ENCODE peak calls at places on chromosomes 16 and 17, in ten cellular contexts. C is Calu3, B is heart left ventricle, Y is WTC11, Q is GM20000, E is nephron progenitor cell, P is neural progenitor cell, G is GM10248, L is glutamatergic neuron, A is psoas muscle. U is an unnamed sample.

GRCh38 chr17:44779211-44780025 is 20.6 kb downstream of the ADAM11 start:
- DNase-seq in A (peak; percentile 83), C (peak; percentile 93), Y (peak; percentile 80), L (peak; percentile 87), E (peak; percentile 87), B (peak; percentile 83), P (peak; percentile 85), G (peak; percentile 89), Q (peak; percentile 89), U (peak; percentile 47)

GRCh38 chr17:77734371-77735050 is 224.0 kb upstream of the TNRC6C start:
- DNase-seq in C (peak; percentile 29), E (peak; percentile 71), Q (no peak), G (no peak), B (peak; percentile 92), L (peak; percentile 40), P (peak; percentile 76), A (peak; percentile 93), Y (peak; percentile 47), U (peak; percentile 4)

GRCh38 chr17:43547659-43548256 is 1.6 kb upstream of the ETV4 start:
- DNase-seq in L (no peak), Y (no peak), G (no peak), P (no peak), E (no peak), Q (no peak), B (no peak), C (no peak), A (no peak), U (peak; percentile 68)

GRCh38 chr16:83606486-83607030 is 201.2 kb upstream of the HSBP1 start:
- DNase-seq in P (no peak), Q (no peak), G (no peak), A (no peak), E (no peak), C (peak; percentile 25), L (no peak), Y (peak; percentile 25), B (no peak), U (no peak)

GRCh38 chr16:49811630-49812334 is 44.1 kb downstream of the ZNF423 start:
- DNase-seq in Y (no peak), Q (no peak), L (peak; percentile 70), G (no peak), E (peak; percentile 39), A (peak; percentile 88), B (no peak), P (peak; percentile 55), C (no peak), U (no peak)

GRCh38 chr17:13490427-13490826 is 111.3 kb downstream of the HS3ST3A1 start:
- DNase-seq in L (no peak), Q (no peak), A (no peak), B (no peak), C (no peak), P (no peak), G (no peak), Y (no peak), E (no peak), U (no peak)

GRCh38 chr16:28904363-28904762 is 20.7 kb downstream of the RABEP2 start:
- DNase-seq in A (no peak), G (no peak), B (no peak), E (no peak), Q (no peak), P (no peak), L (no peak), C (no peak), Y (no peak), U (no peak)

GRCh38 chr17:74212262-74212912 is 984 bp upstream of the TTYH2 start:
- DNase-seq in G (no peak), P (peak; percentile 34), L (no peak), E (peak; percentile 38), C (no peak), B (peak; percentile 39), Y (peak; percentile 48), A (peak; percentile 68), Q (no peak), U (no peak)

GRCh38 chr16:30997887-30998711 is 12.3 kb downstream of the STX1B start:
- DNase-seq in E (no peak), P (no peak), L (no peak), B (no peak), A (no peak), G (no peak), Y (no peak), C (peak; percentile 47), Q (no peak), U (peak; percentile 90)

GRCh38 chr16:27700596-27700995 is 150.7 kb downstream of the KATNIP start:
- DNase-seq in P (no peak), E (no peak), B (peak; percentile 40), L (no peak), Y (no peak), G (no peak), C (no peak), Q (no peak), A (no peak), U (no peak)

GRCh38 chr16:27695161-27695560 is 145.2 kb downstream of the KATNIP start:
- DNase-seq in G (no peak), B (no peak), Q (no peak), C (no peak), Y (no peak), E (no peak), A (no peak), L (no peak), P (no peak), U (no peak)

GRCh38 chr16:27698746-27699145 is 148.8 kb downstream of the KATNIP start:
- DNase-seq in Y (no peak), Q (no peak), A (no peak), E (no peak), G (no peak), L (no peak), P (no peak), C (no peak), B (no peak), U (no peak)

GRCh38 chr16:27699540-27699939 is 149.6 kb downstream of the KATNIP start:
- DNase-seq in Q (no peak), Y (no peak), G (no peak), A (no peak), P (no peak), E (no peak), B (no peak), L (no peak), C (no peak), U (no peak)

GRCh38 chr16:27698266-27698665 is 148.3 kb downstream of the KATNIP start:
- DNase-seq in Y (peak; percentile 94), L (peak; percentile 85), P (peak; percentile 85), G (no peak), Q (no peak), A (no peak), E (peak; percentile 72), B (no peak), C (no peak), U (no peak)
- TF ChIP-seq CTCF in Y (peak; percentile 61), L (peak; percentile 42), P (peak; percentile 85), G (peak; percentile 9), Q (peak; percentile 22), A (no peak), E (peak; percentile 52), B (no peak), C (peak; percentile 17), U (peak; percentile 38)

DNA sequence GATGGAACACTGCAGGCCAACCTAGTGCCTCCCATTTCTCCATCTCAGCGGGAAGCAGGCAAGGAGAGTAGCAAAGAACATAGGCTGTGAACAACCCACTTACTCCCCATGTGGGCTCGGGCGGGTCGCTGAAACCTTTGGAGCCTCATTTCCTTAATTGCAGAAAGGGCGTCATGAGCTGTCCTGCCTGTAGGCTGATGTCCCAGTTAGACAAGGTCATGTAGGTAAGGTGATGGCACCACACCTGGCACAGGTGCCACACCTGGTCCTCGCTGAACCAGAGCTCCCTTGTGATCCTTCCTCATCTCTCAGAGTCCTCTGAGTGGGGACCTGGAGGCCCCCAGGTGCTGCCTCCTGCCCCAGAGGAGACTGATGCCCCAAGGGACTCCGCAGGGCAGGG is 22.9 kb downstream of the ABCC3 start:
- DNase-seq in P (no peak), G (no peak), E (no peak), Y (no peak), B (no peak), Q (no peak), L (no peak), C (no peak), A (no peak), U (no peak)
- TF ChIP-seq CTCF in P (no peak), G (no peak), E (no peak), Y (no peak), B (no peak), Q (no peak), L (no peak), C (no peak), A (no peak), U (no peak)

DNA sequence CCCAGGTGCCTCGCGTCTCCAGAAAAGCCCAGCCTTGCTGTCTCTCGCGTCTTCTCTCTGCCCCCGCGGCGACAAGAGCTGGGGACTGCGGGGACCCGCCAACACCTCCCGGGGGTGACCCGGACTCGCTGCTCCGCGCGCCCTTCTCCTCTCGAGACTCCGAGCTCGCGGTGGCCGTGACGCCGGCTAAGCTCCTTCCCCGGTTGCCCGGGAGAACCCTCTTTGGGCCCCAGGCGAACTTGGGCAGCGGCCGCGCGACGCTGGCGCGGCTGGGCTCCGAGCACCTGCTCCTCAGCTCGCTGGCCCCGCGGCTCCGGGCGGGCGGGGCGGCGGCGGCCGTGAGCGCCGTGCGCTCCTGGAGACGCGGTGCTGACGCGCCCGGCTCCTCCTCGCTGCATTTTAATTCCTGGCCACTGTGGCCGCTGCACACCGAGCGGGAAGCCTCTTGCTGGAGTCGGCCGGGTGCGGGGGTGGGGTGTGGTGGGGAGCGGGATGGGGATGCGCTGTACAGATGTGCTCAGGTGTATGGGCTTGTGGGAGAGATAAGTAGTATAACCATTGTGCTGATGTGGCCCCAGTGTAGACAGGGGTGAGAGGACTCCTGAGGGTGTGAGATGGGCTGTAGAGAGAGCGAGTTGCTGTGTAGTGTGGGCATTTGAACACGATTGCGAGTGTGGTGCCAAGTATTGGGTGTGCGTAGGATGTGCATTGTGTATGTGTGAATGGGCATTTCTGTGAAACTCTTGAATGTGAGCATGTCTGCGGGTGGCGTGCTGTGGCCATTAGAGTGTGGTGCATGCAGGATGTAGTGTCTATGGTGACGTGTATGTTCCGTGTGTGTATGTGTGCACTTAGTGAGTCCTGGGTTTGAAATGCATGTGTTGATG is at the start of gene ASIC2:
- DNase-seq in L (peak; percentile 67), A (no peak), B (no peak), Y (peak; percentile 68), E (peak; percentile 69), C (no peak), G (no peak), P (peak; percentile 89), Q (no peak), U (peak; percentile 36)
- TF ChIP-seq CTCF in L (no peak), A (no peak), B (no peak), Y (no peak), E (no peak), C (no peak), G (no peak), P (peak; percentile 34), Q (no peak), U (peak; percentile 7)

DNA sequence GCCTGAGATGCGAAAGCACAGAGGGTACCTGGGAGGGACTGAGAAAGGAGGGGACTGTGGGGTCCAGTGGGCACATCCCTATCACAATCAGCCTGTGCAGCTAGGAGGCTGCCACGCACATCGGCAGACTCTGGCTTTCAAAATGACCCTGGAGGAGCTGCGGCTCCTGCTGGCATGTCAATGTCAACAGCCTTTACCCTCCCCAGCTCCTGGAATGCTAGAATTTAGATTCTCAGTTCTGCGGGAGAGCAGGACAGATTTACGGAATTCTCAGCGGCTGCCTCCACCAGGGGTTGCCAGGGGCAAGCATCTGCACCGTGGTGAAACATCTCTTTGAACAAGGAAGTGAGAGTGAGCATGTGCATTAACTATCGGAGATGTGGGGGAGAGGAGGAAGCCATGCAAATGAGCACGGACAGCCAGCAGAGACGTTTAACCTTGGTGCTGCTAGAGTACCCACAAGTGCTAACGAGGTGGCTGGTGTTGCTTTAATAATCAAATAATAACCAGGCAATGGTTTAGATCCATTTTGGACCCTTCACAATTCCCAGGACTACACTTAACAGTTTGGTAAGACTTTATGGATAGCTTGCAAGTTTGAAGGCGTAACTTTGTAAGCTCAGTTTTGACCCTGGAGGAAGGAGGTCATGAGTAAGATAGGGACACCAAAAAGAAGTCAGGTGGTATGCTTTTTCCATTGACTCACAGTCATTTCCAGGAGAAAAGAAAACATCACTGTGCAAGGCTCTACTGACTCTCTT is 54.1 kb downstream of the XYLT1 start:
- DNase-seq in Q (peak; percentile 85), G (peak; percentile 89), P (no peak), C (no peak), B (peak; percentile 27), A (no peak), L (no peak), E (peak; percentile 40), Y (peak; percentile 31), U (no peak)
- TF ChIP-seq CTCF in Q (peak; percentile 17), G (peak; percentile 8), P (no peak), C (no peak), B (no peak), A (no peak), L (no peak), E (no peak), Y (no peak), U (no peak)